ENCODE peak calls at places on chromosomes 16 and 17, in four cellular contexts. One of them, this sample, is unnamed.

GRCh38 chr16:85086347-85087291 is 25.7 kb downstream of the CIBAR2 start:
- DNase-seq in PC-9: peak; percentile 75
- DNase-seq in astrocyte of the cerebellum: peak; percentile 33
- DNase-seq in cardiac fibroblast: peak; percentile 75
- DNase-seq in this sample: no peak

GRCh38 chr16:35506018-35506897 is 2046.8 kb downstream of the TP53TG3F start:
- DNase-seq in cardiac fibroblast: no peak
- DNase-seq in astrocyte of the cerebellum: no peak
- DNase-seq in PC-9: no peak
- DNase-seq in this sample: no peak

GRCh38 chr16:86483-86952 is 8.5 kb downstream of the MPG start:
- DNase-seq in cardiac fibroblast: no peak
- DNase-seq in astrocyte of the cerebellum: no peak
- DNase-seq in PC-9: no peak
- DNase-seq in this sample: no peak

GRCh38 chr17:9802294-9802693 is 10.9 kb upstream of the DHRS7C start:
- DNase-seq in PC-9: peak; percentile 96
- DNase-seq in astrocyte of the cerebellum: no peak
- DNase-seq in cardiac fibroblast: no peak
- DNase-seq in this sample: peak; percentile 47

GRCh38 chr17:57604771-57605733 is 140.0 kb downstream of the CCDC182 start:
- DNase-seq in astrocyte of the cerebellum: peak; percentile 9
- DNase-seq in PC-9: no peak
- DNase-seq in cardiac fibroblast: peak; percentile 55
- DNase-seq in this sample: no peak

GRCh38 chr17:78682363-78682762 is 99.7 kb downstream of the CYTH1 start:
- DNase-seq in cardiac fibroblast: no peak
- DNase-seq in PC-9: no peak
- DNase-seq in astrocyte of the cerebellum: no peak
- DNase-seq in this sample: no peak

GRCh38 chr17:75683467-75684041 is 16.4 kb downstream of the SAP30BP start:
- DNase-seq in cardiac fibroblast: peak; percentile 82
- DNase-seq in PC-9: peak; percentile 56
- DNase-seq in astrocyte of the cerebellum: no peak
- DNase-seq in this sample: no peak

GRCh38 chr17:57694051-57694450 is 51.0 kb downstream of the CCDC182 start:
- DNase-seq in cardiac fibroblast: no peak
- DNase-seq in astrocyte of the cerebellum: no peak
- DNase-seq in PC-9: no peak
- DNase-seq in this sample: no peak

GRCh38 chr16:68097088-68097487 is 11.9 kb downstream of the NFATC3 start:
- DNase-seq in cardiac fibroblast: no peak
- DNase-seq in PC-9: no peak
- DNase-seq in astrocyte of the cerebellum: no peak
- DNase-seq in this sample: no peak

GRCh38 chr17:31604936-31605335 is 213.5 kb downstream of the RAB11FIP4 start:
- DNase-seq in PC-9: no peak
- DNase-seq in astrocyte of the cerebellum: no peak
- DNase-seq in cardiac fibroblast: no peak
- DNase-seq in this sample: no peak

GRCh38 chr17:72588961-72589360 is 468.1 kb downstream of the SOX9 start:
- DNase-seq in cardiac fibroblast: peak; percentile 78
- DNase-seq in PC-9: peak; percentile 84
- DNase-seq in astrocyte of the cerebellum: no peak
- DNase-seq in this sample: no peak

GRCh38 chr16:1438229-1439057 is 5.9 kb downstream of the CCDC154 start:
- DNase-seq in PC-9: no peak
- DNase-seq in cardiac fibroblast: no peak
- DNase-seq in astrocyte of the cerebellum: no peak
- DNase-seq in this sample: no peak

GRCh38 chr16:24275413-24275812 is 19.3 kb downstream of the CACNG3 start:
- DNase-seq in PC-9: no peak
- DNase-seq in cardiac fibroblast: no peak
- DNase-seq in astrocyte of the cerebellum: no peak
- DNase-seq in this sample: no peak

GRCh38 chr17:61758430-61758829 is 104.9 kb downstream of the BRIP1 start:
- DNase-seq in cardiac fibroblast: no peak
- DNase-seq in PC-9: no peak
- DNase-seq in astrocyte of the cerebellum: no peak
- DNase-seq in this sample: no peak

GRCh38 chr16:50272687-50273381 is 6.5 kb downstream of the ADCY7 start:
- DNase-seq in cardiac fibroblast: no peak
- DNase-seq in astrocyte of the cerebellum: no peak
- DNase-seq in PC-9: no peak
- DNase-seq in this sample: no peak

GRCh38 chr16:67157892-67158635 is 1.6 kb downstream of the TRADD start:
- DNase-seq in cardiac fibroblast: no peak
- DNase-seq in PC-9: no peak
- DNase-seq in astrocyte of the cerebellum: no peak
- DNase-seq in this sample: no peak

GRCh38 chr16:11254913-11255736 is 879 bp downstream of the SOCS1 start:
- DNase-seq in astrocyte of the cerebellum: no peak
- DNase-seq in cardiac fibroblast: peak; percentile 37
- DNase-seq in PC-9: peak; percentile 51
- DNase-seq in this sample: no peak

GRCh38 chr16:17345043-17345442 is 125.7 kb downstream of the XYLT1 start:
- DNase-seq in PC-9: no peak
- DNase-seq in cardiac fibroblast: peak; percentile 54
- DNase-seq in astrocyte of the cerebellum: no peak
- DNase-seq in this sample: no peak

GRCh38 chr16:27706156-27706705 is 156.3 kb downstream of the KATNIP start:
- DNase-seq in PC-9: no peak
- DNase-seq in astrocyte of the cerebellum: no peak
- DNase-seq in cardiac fibroblast: no peak
- DNase-seq in this sample: no peak

GRCh38 chr17:59746849-59747445 is 39.5 kb downstream of the VMP1 start:
- DNase-seq in PC-9: no peak
- DNase-seq in cardiac fibroblast: peak; percentile 81
- DNase-seq in astrocyte of the cerebellum: no peak
- DNase-seq in this sample: no peak

GRCh38 chr17:61388561-61389356 is 10.9 kb upstream of the TBX2 start:
- DNase-seq in PC-9: no peak
- DNase-seq in cardiac fibroblast: no peak
- DNase-seq in astrocyte of the cerebellum: no peak
- DNase-seq in this sample: no peak

GRCh38 chr16:90008708-90009145 is 10.5 kb downstream of the DBNDD1 start:
- DNase-seq in cardiac fibroblast: no peak
- DNase-seq in astrocyte of the cerebellum: no peak
- DNase-seq in PC-9: no peak
- DNase-seq in this sample: no peak

GRCh38 chr17:40179923-40180659 is 2.8 kb downstream of the RAPGEFL1 start:
- DNase-seq in PC-9: no peak
- DNase-seq in astrocyte of the cerebellum: peak; percentile 27
- DNase-seq in cardiac fibroblast: peak; percentile 54
- DNase-seq in this sample: no peak

GRCh38 chr16:55671206-55671973 is 15.6 kb downstream of the SLC6A2 start:
- DNase-seq in astrocyte of the cerebellum: no peak
- DNase-seq in cardiac fibroblast: no peak
- DNase-seq in PC-9: no peak
- DNase-seq in this sample: no peak

GRCh38 chr17:73694491-73694890 is 50.2 kb upstream of the SDK2 start:
- DNase-seq in cardiac fibroblast: no peak
- DNase-seq in PC-9: no peak
- DNase-seq in astrocyte of the cerebellum: no peak
- DNase-seq in this sample: no peak

GRCh38 chr17:6599364-6599763 is 41.1 kb downstream of the KIAA0753 start:
- DNase-seq in astrocyte of the cerebellum: no peak
- DNase-seq in cardiac fibroblast: no peak
- DNase-seq in PC-9: no peak
- DNase-seq in this sample: no peak

GRCh38 chr16:65283238-65283651 is 161.4 kb upstream of the CDH11 start:
- DNase-seq in cardiac fibroblast: no peak
- DNase-seq in astrocyte of the cerebellum: no peak
- DNase-seq in PC-9: no peak
- DNase-seq in this sample: no peak

GRCh38 chr16:57828272-57829161 is 26.2 kb upstream of the KIFC3 start:
- DNase-seq in astrocyte of the cerebellum: no peak
- DNase-seq in PC-9: no peak
- DNase-seq in cardiac fibroblast: no peak
- DNase-seq in this sample: no peak

GRCh38 chr16:68069511-68070248 is 15.5 kb upstream of the NFATC3 start:
- DNase-seq in PC-9: no peak
- DNase-seq in astrocyte of the cerebellum: no peak
- DNase-seq in cardiac fibroblast: no peak
- DNase-seq in this sample: no peak

GRCh38 chr16:88049020-88049419 is 97.8 kb downstream of the BANP start:
- DNase-seq in PC-9: no peak
- DNase-seq in cardiac fibroblast: no peak
- DNase-seq in astrocyte of the cerebellum: no peak
- DNase-seq in this sample: no peak

GRCh38 chr17:75265614-75266314 is 4.1 kb downstream of the MRPS7 start:
- DNase-seq in astrocyte of the cerebellum: no peak
- DNase-seq in cardiac fibroblast: no peak
- DNase-seq in PC-9: no peak
- DNase-seq in this sample: no peak

GRCh38 chr16:73010150-73010676 is 37.7 kb downstream of the ZFHX3 start:
- DNase-seq in astrocyte of the cerebellum: no peak
- DNase-seq in PC-9: peak; percentile 30
- DNase-seq in cardiac fibroblast: no peak
- DNase-seq in this sample: no peak

GRCh38 chr17:57926723-57927047 is 28.5 kb downstream of the CUEDC1 start:
- DNase-seq in astrocyte of the cerebellum: no peak
- DNase-seq in cardiac fibroblast: no peak
- DNase-seq in PC-9: no peak
- DNase-seq in this sample: no peak

GRCh38 chr17:2024572-2025219 is 438 bp downstream of the RTN4RL1 start:
- DNase-seq in astrocyte of the cerebellum: no peak
- DNase-seq in PC-9: no peak
- DNase-seq in cardiac fibroblast: peak; percentile 16
- DNase-seq in this sample: no peak
- H3K4me3 ChIP-seq in astrocyte of the cerebellum: peak overlapping the region; percentile 34
- H3K4me3 ChIP-seq in PC-9: peak overlapping the region; percentile 68
- H3K4me3 ChIP-seq in cardiac fibroblast: peak overlapping the region; percentile 33
- H3K4me3 ChIP-seq in this sample: peak overlapping the region; percentile 47

GRCh38 chr17:4934173-4934979 is 2.3 kb downstream of the GP1BA start:
- DNase-seq in PC-9: peak; percentile 77
- DNase-seq in astrocyte of the cerebellum: no peak
- DNase-seq in cardiac fibroblast: peak; percentile 45
- DNase-seq in this sample: no peak
- H3K4me3 ChIP-seq in PC-9: no peak overlapping the region
- H3K4me3 ChIP-seq in astrocyte of the cerebellum: no peak overlapping the region
- H3K4me3 ChIP-seq in cardiac fibroblast: no peak overlapping the region
- H3K4me3 ChIP-seq in this sample: no peak overlapping the region

GRCh38 chr17:80227666-80228065 is 7.4 kb downstream of the SLC26A11 start:
- DNase-seq in astrocyte of the cerebellum: no peak
- DNase-seq in PC-9: no peak
- DNase-seq in cardiac fibroblast: no peak
- DNase-seq in this sample: no peak
- H3K4me3 ChIP-seq in astrocyte of the cerebellum: no peak overlapping the region
- H3K4me3 ChIP-seq in PC-9: no peak overlapping the region
- H3K4me3 ChIP-seq in cardiac fibroblast: no peak overlapping the region
- H3K4me3 ChIP-seq in this sample: no peak overlapping the region

GRCh38 chr17:42135664-42136653 is 13.4 kb downstream of the HSPB9 start:
- DNase-seq in PC-9: peak; percentile 74
- DNase-seq in astrocyte of the cerebellum: no peak
- DNase-seq in cardiac fibroblast: peak; percentile 83
- DNase-seq in this sample: no peak
- H3K4me3 ChIP-seq in PC-9: no peak overlapping the region
- H3K4me3 ChIP-seq in astrocyte of the cerebellum: no peak overlapping the region
- H3K4me3 ChIP-seq in cardiac fibroblast: no peak overlapping the region
- H3K4me3 ChIP-seq in this sample: no peak overlapping the region

GRCh38 chr16:78290498-78291271 is 191.2 kb downstream of the WWOX start:
- DNase-seq in cardiac fibroblast: no peak
- DNase-seq in astrocyte of the cerebellum: no peak
- DNase-seq in PC-9: no peak
- DNase-seq in this sample: no peak

GRCh38 chr16:78289368-78289767 is 189.9 kb downstream of the WWOX start:
- DNase-seq in astrocyte of the cerebellum: no peak
- DNase-seq in PC-9: no peak
- DNase-seq in cardiac fibroblast: no peak
- DNase-seq in this sample: no peak

GRCh38 chr16:78289844-78290277 is 190.4 kb downstream of the WWOX start:
- DNase-seq in PC-9: no peak
- DNase-seq in cardiac fibroblast: no peak
- DNase-seq in astrocyte of the cerebellum: no peak
- DNase-seq in this sample: no peak

GRCh38 chr16:78291642-78292041 is 192.2 kb downstream of the WWOX start:
- DNase-seq in astrocyte of the cerebellum: no peak
- DNase-seq in cardiac fibroblast: no peak
- DNase-seq in PC-9: no peak
- DNase-seq in this sample: no peak

GRCh38 chr16:78288915-78289314 is 189.5 kb downstream of the WWOX start:
- DNase-seq in cardiac fibroblast: no peak
- DNase-seq in PC-9: no peak
- DNase-seq in astrocyte of the cerebellum: no peak
- DNase-seq in this sample: no peak
- H3K4me3 ChIP-seq in cardiac fibroblast: no peak overlapping the region
- H3K4me3 ChIP-seq in PC-9: no peak overlapping the region
- H3K4me3 ChIP-seq in astrocyte of the cerebellum: no peak overlapping the region
- H3K4me3 ChIP-seq in this sample: no peak overlapping the region